ENCODE peak calls at places on chromosomes 11 and 22, in ten cellular contexts. One of them, this sample, is unnamed.

GRCh38 chr22:46451741-46452140 is 85.7 kb downstream of the CELSR1 start:
- DNase-seq in EL: no peak
- DNase-seq in iris pigment epithelial cell: no peak
- DNase-seq in left cardiac atrium: no peak
- DNase-seq in stimulated activated CD8-positive, alpha-beta memory T cell treated with anti-CD3 and anti-CD28 coated beads, Interleukin-4, amount 100 ng/mL, for 1 hour: no peak
- DNase-seq in germinal center: no peak
- DNase-seq in kidney: no peak
- DNase-seq in cardiac muscle cell: no peak
- DNase-seq in activated CD4-positive, alpha-beta T cell treated with anti-CD3 and anti-CD28 coated beads, Interleukin-2, amount 10 ng/mL, durations not matched to agents 7 days and 5 days: no peak
- DNase-seq in Right ventricle myocardium superior: no peak
- DNase-seq in this sample: no peak

GRCh38 chr22:36453266-36453607 is 28.2 kb downstream of the TXN2 start:
- DNase-seq in iris pigment epithelial cell: no peak
- DNase-seq in left cardiac atrium: no peak
- DNase-seq in kidney: no peak
- DNase-seq in activated CD4-positive, alpha-beta T cell treated with anti-CD3 and anti-CD28 coated beads, Interleukin-2, amount 10 ng/mL, durations not matched to agents 7 days and 5 days: no peak
- DNase-seq in stimulated activated CD8-positive, alpha-beta memory T cell treated with anti-CD3 and anti-CD28 coated beads, Interleukin-4, amount 100 ng/mL, for 1 hour: no peak
- DNase-seq in EL: peak
- DNase-seq in cardiac muscle cell: no peak
- DNase-seq in germinal center: peak
- DNase-seq in Right ventricle myocardium superior: no peak
- DNase-seq in this sample: peak

GRCh38 chr22:49959782-49960158 is 802 bp upstream of the PIM3 start:
- DNase-seq in EL: peak
- DNase-seq in left cardiac atrium: no peak
- DNase-seq in cardiac muscle cell: peak
- DNase-seq in kidney: no peak
- DNase-seq in germinal center: no peak
- DNase-seq in Right ventricle myocardium superior: no peak
- DNase-seq in iris pigment epithelial cell: no peak
- DNase-seq in stimulated activated CD8-positive, alpha-beta memory T cell treated with anti-CD3 and anti-CD28 coated beads, Interleukin-4, amount 100 ng/mL, for 1 hour: no peak
- DNase-seq in activated CD4-positive, alpha-beta T cell treated with anti-CD3 and anti-CD28 coated beads, Interleukin-2, amount 10 ng/mL, durations not matched to agents 7 days and 5 days: peak
- DNase-seq in this sample: peak

GRCh38 chr22:50161508-50162390 is 8.8 kb upstream of the PANX2 start:
- DNase-seq in activated CD4-positive, alpha-beta T cell treated with anti-CD3 and anti-CD28 coated beads, Interleukin-2, amount 10 ng/mL, durations not matched to agents 7 days and 5 days: no peak
- DNase-seq in left cardiac atrium: no peak
- DNase-seq in cardiac muscle cell: no peak
- DNase-seq in EL: no peak
- DNase-seq in iris pigment epithelial cell: no peak
- DNase-seq in germinal center: no peak
- DNase-seq in Right ventricle myocardium superior: peak
- DNase-seq in kidney: no peak
- DNase-seq in stimulated activated CD8-positive, alpha-beta memory T cell treated with anti-CD3 and anti-CD28 coated beads, Interleukin-4, amount 100 ng/mL, for 1 hour: no peak
- DNase-seq in this sample: no peak

GRCh38 chr11:103433976-103434375 is 324.8 kb downstream of the DYNC2H1 start:
- DNase-seq in stimulated activated CD8-positive, alpha-beta memory T cell treated with anti-CD3 and anti-CD28 coated beads, Interleukin-4, amount 100 ng/mL, for 1 hour: no peak
- DNase-seq in iris pigment epithelial cell: peak
- DNase-seq in EL: peak
- DNase-seq in kidney: no peak
- DNase-seq in Right ventricle myocardium superior: no peak
- DNase-seq in cardiac muscle cell: no peak
- DNase-seq in activated CD4-positive, alpha-beta T cell treated with anti-CD3 and anti-CD28 coated beads, Interleukin-2, amount 10 ng/mL, durations not matched to agents 7 days and 5 days: no peak
- DNase-seq in germinal center: no peak
- DNase-seq in left cardiac atrium: no peak
- DNase-seq in this sample: no peak

GRCh38 chr22:39658367-39658766 is 87.8 kb downstream of the CACNA1I start:
- DNase-seq in EL: no peak
- DNase-seq in stimulated activated CD8-positive, alpha-beta memory T cell treated with anti-CD3 and anti-CD28 coated beads, Interleukin-4, amount 100 ng/mL, for 1 hour: no peak
- DNase-seq in kidney: no peak
- DNase-seq in Right ventricle myocardium superior: no peak
- DNase-seq in germinal center: no peak
- DNase-seq in left cardiac atrium: no peak
- DNase-seq in activated CD4-positive, alpha-beta T cell treated with anti-CD3 and anti-CD28 coated beads, Interleukin-2, amount 10 ng/mL, durations not matched to agents 7 days and 5 days: peak
- DNase-seq in iris pigment epithelial cell: peak
- DNase-seq in cardiac muscle cell: no peak
- DNase-seq in this sample: no peak

GRCh38 chr11:109306322-109306721 is 115.7 kb upstream of the C11orf87 start:
- DNase-seq in activated CD4-positive, alpha-beta T cell treated with anti-CD3 and anti-CD28 coated beads, Interleukin-2, amount 10 ng/mL, durations not matched to agents 7 days and 5 days: no peak
- DNase-seq in EL: peak
- DNase-seq in cardiac muscle cell: peak
- DNase-seq in left cardiac atrium: no peak
- DNase-seq in iris pigment epithelial cell: peak
- DNase-seq in germinal center: no peak
- DNase-seq in stimulated activated CD8-positive, alpha-beta memory T cell treated with anti-CD3 and anti-CD28 coated beads, Interleukin-4, amount 100 ng/mL, for 1 hour: no peak
- DNase-seq in Right ventricle myocardium superior: no peak
- DNase-seq in kidney: no peak
- DNase-seq in this sample: peak

GRCh38 chr11:47373876-47374820 is 4.2 kb downstream of the SPI1 start:
- DNase-seq in activated CD4-positive, alpha-beta T cell treated with anti-CD3 and anti-CD28 coated beads, Interleukin-2, amount 10 ng/mL, durations not matched to agents 7 days and 5 days: peak
- DNase-seq in iris pigment epithelial cell: peak
- DNase-seq in cardiac muscle cell: peak
- DNase-seq in left cardiac atrium: peak
- DNase-seq in Right ventricle myocardium superior: peak
- DNase-seq in germinal center: peak
- DNase-seq in EL: peak
- DNase-seq in stimulated activated CD8-positive, alpha-beta memory T cell treated with anti-CD3 and anti-CD28 coated beads, Interleukin-4, amount 100 ng/mL, for 1 hour: peak
- DNase-seq in kidney: peak
- DNase-seq in this sample: peak

GRCh38 chr11:16326679-16327297 is 29.6 kb downstream of the SOX6 start:
- DNase-seq in EL: peak
- DNase-seq in cardiac muscle cell: no peak
- DNase-seq in left cardiac atrium: no peak
- DNase-seq in activated CD4-positive, alpha-beta T cell treated with anti-CD3 and anti-CD28 coated beads, Interleukin-2, amount 10 ng/mL, durations not matched to agents 7 days and 5 days: no peak
- DNase-seq in kidney: no peak
- DNase-seq in Right ventricle myocardium superior: no peak
- DNase-seq in germinal center: no peak
- DNase-seq in stimulated activated CD8-positive, alpha-beta memory T cell treated with anti-CD3 and anti-CD28 coated beads, Interleukin-4, amount 100 ng/mL, for 1 hour: no peak
- DNase-seq in iris pigment epithelial cell: no peak
- DNase-seq in this sample: peak

GRCh38 chr11:127926721-127927120 is 660.6 kb downstream of the ETS1 start:
- DNase-seq in kidney: peak
- DNase-seq in iris pigment epithelial cell: no peak
- DNase-seq in EL: no peak
- DNase-seq in germinal center: no peak
- DNase-seq in activated CD4-positive, alpha-beta T cell treated with anti-CD3 and anti-CD28 coated beads, Interleukin-2, amount 10 ng/mL, durations not matched to agents 7 days and 5 days: no peak
- DNase-seq in left cardiac atrium: no peak
- DNase-seq in cardiac muscle cell: no peak
- DNase-seq in Right ventricle myocardium superior: peak
- DNase-seq in stimulated activated CD8-positive, alpha-beta memory T cell treated with anti-CD3 and anti-CD28 coated beads, Interleukin-4, amount 100 ng/mL, for 1 hour: no peak
- DNase-seq in this sample: no peak

GRCh38 chr11:76609736-76610370 is 60.7 kb downstream of the LRRC32 start:
- DNase-seq in germinal center: no peak
- DNase-seq in Right ventricle myocardium superior: no peak
- DNase-seq in kidney: no peak
- DNase-seq in left cardiac atrium: no peak
- DNase-seq in activated CD4-positive, alpha-beta T cell treated with anti-CD3 and anti-CD28 coated beads, Interleukin-2, amount 10 ng/mL, durations not matched to agents 7 days and 5 days: no peak
- DNase-seq in cardiac muscle cell: peak
- DNase-seq in stimulated activated CD8-positive, alpha-beta memory T cell treated with anti-CD3 and anti-CD28 coated beads, Interleukin-4, amount 100 ng/mL, for 1 hour: no peak
- DNase-seq in iris pigment epithelial cell: no peak
- DNase-seq in EL: no peak
- DNase-seq in this sample: peak

GRCh38 chr11:13061294-13061990 is 52.3 kb downstream of the RASSF10 start:
- DNase-seq in activated CD4-positive, alpha-beta T cell treated with anti-CD3 and anti-CD28 coated beads, Interleukin-2, amount 10 ng/mL, durations not matched to agents 7 days and 5 days: no peak
- DNase-seq in iris pigment epithelial cell: no peak
- DNase-seq in Right ventricle myocardium superior: no peak
- DNase-seq in stimulated activated CD8-positive, alpha-beta memory T cell treated with anti-CD3 and anti-CD28 coated beads, Interleukin-4, amount 100 ng/mL, for 1 hour: no peak
- DNase-seq in left cardiac atrium: no peak
- DNase-seq in cardiac muscle cell: peak
- DNase-seq in kidney: no peak
- DNase-seq in EL: peak
- DNase-seq in germinal center: no peak
- DNase-seq in this sample: no peak

GRCh38 chr22:37185646-37186227 is 2.3 kb downstream of the C1QTNF6 start:
- DNase-seq in germinal center: no peak
- DNase-seq in kidney: peak
- DNase-seq in cardiac muscle cell: no peak
- DNase-seq in iris pigment epithelial cell: no peak
- DNase-seq in stimulated activated CD8-positive, alpha-beta memory T cell treated with anti-CD3 and anti-CD28 coated beads, Interleukin-4, amount 100 ng/mL, for 1 hour: no peak
- DNase-seq in left cardiac atrium: peak
- DNase-seq in Right ventricle myocardium superior: peak
- DNase-seq in EL: no peak
- DNase-seq in activated CD4-positive, alpha-beta T cell treated with anti-CD3 and anti-CD28 coated beads, Interleukin-2, amount 10 ng/mL, durations not matched to agents 7 days and 5 days: no peak
- DNase-seq in this sample: no peak

GRCh38 chr22:20545681-20546521 is 38.5 kb downstream of the MED15 start:
- DNase-seq in kidney: no peak
- DNase-seq in cardiac muscle cell: no peak
- DNase-seq in stimulated activated CD8-positive, alpha-beta memory T cell treated with anti-CD3 and anti-CD28 coated beads, Interleukin-4, amount 100 ng/mL, for 1 hour: no peak
- DNase-seq in iris pigment epithelial cell: no peak
- DNase-seq in activated CD4-positive, alpha-beta T cell treated with anti-CD3 and anti-CD28 coated beads, Interleukin-2, amount 10 ng/mL, durations not matched to agents 7 days and 5 days: no peak
- DNase-seq in EL: no peak
- DNase-seq in Right ventricle myocardium superior: no peak
- DNase-seq in left cardiac atrium: no peak
- DNase-seq in germinal center: no peak
- DNase-seq in this sample: no peak

GRCh38 chr11:120182790-120183491 is 27.9 kb upstream of the OAF start:
- DNase-seq in kidney: peak
- DNase-seq in iris pigment epithelial cell: no peak
- DNase-seq in activated CD4-positive, alpha-beta T cell treated with anti-CD3 and anti-CD28 coated beads, Interleukin-2, amount 10 ng/mL, durations not matched to agents 7 days and 5 days: peak
- DNase-seq in Right ventricle myocardium superior: peak
- DNase-seq in germinal center: no peak
- DNase-seq in EL: no peak
- DNase-seq in stimulated activated CD8-positive, alpha-beta memory T cell treated with anti-CD3 and anti-CD28 coated beads, Interleukin-4, amount 100 ng/mL, for 1 hour: no peak
- DNase-seq in left cardiac atrium: no peak
- DNase-seq in cardiac muscle cell: no peak
- DNase-seq in this sample: peak

GRCh38 chr22:39382410-39382809 is 17.2 kb upstream of the TAB1 start:
- DNase-seq in germinal center: no peak
- DNase-seq in iris pigment epithelial cell: no peak
- DNase-seq in activated CD4-positive, alpha-beta T cell treated with anti-CD3 and anti-CD28 coated beads, Interleukin-2, amount 10 ng/mL, durations not matched to agents 7 days and 5 days: no peak
- DNase-seq in stimulated activated CD8-positive, alpha-beta memory T cell treated with anti-CD3 and anti-CD28 coated beads, Interleukin-4, amount 100 ng/mL, for 1 hour: no peak
- DNase-seq in left cardiac atrium: no peak
- DNase-seq in Right ventricle myocardium superior: no peak
- DNase-seq in cardiac muscle cell: no peak
- DNase-seq in kidney: no peak
- DNase-seq in EL: no peak
- DNase-seq in this sample: no peak

GRCh38 chr22:39242809-39243442 is 1.9 kb downstream of the PDGFB start:
- DNase-seq in germinal center: no peak
- DNase-seq in stimulated activated CD8-positive, alpha-beta memory T cell treated with anti-CD3 and anti-CD28 coated beads, Interleukin-4, amount 100 ng/mL, for 1 hour: no peak
- DNase-seq in kidney: no peak
- DNase-seq in iris pigment epithelial cell: no peak
- DNase-seq in EL: no peak
- DNase-seq in Right ventricle myocardium superior: no peak
- DNase-seq in cardiac muscle cell: no peak
- DNase-seq in left cardiac atrium: no peak
- DNase-seq in activated CD4-positive, alpha-beta T cell treated with anti-CD3 and anti-CD28 coated beads, Interleukin-2, amount 10 ng/mL, durations not matched to agents 7 days and 5 days: no peak
- DNase-seq in this sample: no peak